ENCODE peak calls at places on chromosome 12, in eight cellular contexts. One of them, this sample, is unnamed. For H3K36me3, the result is how much of the 10 kb centered on the place peaks cover.

GRCh38 chr12:7169951-7170350 is 19.5 kb upstream of the PEX5 start:
- DNase-seq in GM12878: no peak
- DNase-seq in OCI-LY7: no peak
- DNase-seq in mammary epithelial cell: no peak
- DNase-seq in adrenal gland: no peak
- DNase-seq in ovary: no peak
- DNase-seq in heart right ventricle: no peak
- DNase-seq in mucosa of descending colon: no peak
- DNase-seq in this sample: no peak

GRCh38 chr12:102095677-102096263 is 24.1 kb downstream of the NUP37 start:
- DNase-seq in GM12878: peak
- DNase-seq in OCI-LY7: peak
- DNase-seq in mammary epithelial cell: peak
- DNase-seq in adrenal gland: no peak
- DNase-seq in ovary: no peak
- DNase-seq in heart right ventricle: no peak
- DNase-seq in mucosa of descending colon: no peak
- DNase-seq in this sample: peak

GRCh38 chr12:78120866-78121590 is 290.3 kb downstream of the NAV3 start:
- DNase-seq in GM12878: no peak
- DNase-seq in OCI-LY7: peak
- DNase-seq in mammary epithelial cell: no peak
- DNase-seq in adrenal gland: no peak
- DNase-seq in ovary: no peak
- DNase-seq in heart right ventricle: no peak
- DNase-seq in mucosa of descending colon: no peak
- DNase-seq in this sample: peak

GRCh38 chr12:58105225-58106119 is 164.1 kb downstream of the ATP23 start:
- DNase-seq in GM12878: no peak
- DNase-seq in OCI-LY7: no peak
- DNase-seq in mammary epithelial cell: peak
- DNase-seq in adrenal gland: no peak
- DNase-seq in ovary: no peak
- DNase-seq in heart right ventricle: no peak
- DNase-seq in mucosa of descending colon: no peak
- DNase-seq in this sample: peak

GRCh38 chr12:72296389-72296788 is 24.2 kb downstream of the TRHDE start:
- DNase-seq in GM12878: no peak
- DNase-seq in OCI-LY7: no peak
- DNase-seq in mammary epithelial cell: peak
- DNase-seq in adrenal gland: no peak
- DNase-seq in ovary: no peak
- DNase-seq in heart right ventricle: no peak
- DNase-seq in mucosa of descending colon: no peak
- DNase-seq in this sample: peak

GRCh38 chr12:124336742-124337520 is 42.0 kb downstream of the RFLNA start:
- DNase-seq in GM12878: no peak
- DNase-seq in OCI-LY7: no peak
- DNase-seq in mammary epithelial cell: peak
- DNase-seq in adrenal gland: no peak
- DNase-seq in ovary: no peak
- DNase-seq in heart right ventricle: no peak
- DNase-seq in mucosa of descending colon: no peak
- DNase-seq in this sample: no peak

GRCh38 chr12:78146365-78146772 is 315.7 kb downstream of the NAV3 start:
- DNase-seq in GM12878: no peak
- DNase-seq in OCI-LY7: peak
- DNase-seq in mammary epithelial cell: peak
- DNase-seq in adrenal gland: no peak
- DNase-seq in ovary: no peak
- DNase-seq in heart right ventricle: no peak
- DNase-seq in mucosa of descending colon: no peak
- DNase-seq in this sample: peak

GRCh38 chr12:10184261-10184843 is 5.5 kb downstream of the TMEM52B start:
- DNase-seq in GM12878: no peak
- DNase-seq in OCI-LY7: no peak
- DNase-seq in mammary epithelial cell: no peak
- DNase-seq in adrenal gland: no peak
- DNase-seq in ovary: no peak
- DNase-seq in heart right ventricle: no peak
- DNase-seq in mucosa of descending colon: no peak
- DNase-seq in this sample: peak

GRCh38 chr12:60333461-60333860 is 737.6 kb downstream of the SLC16A7 start:
- DNase-seq in GM12878: no peak
- DNase-seq in OCI-LY7: no peak
- DNase-seq in mammary epithelial cell: no peak
- DNase-seq in adrenal gland: no peak
- DNase-seq in ovary: no peak
- DNase-seq in heart right ventricle: no peak
- DNase-seq in mucosa of descending colon: no peak
- DNase-seq in this sample: peak

GRCh38 chr12:93776581-93777018 is 99.4 kb downstream of the CRADD start:
- DNase-seq in GM12878: no peak
- DNase-seq in OCI-LY7: no peak
- DNase-seq in mammary epithelial cell: peak
- DNase-seq in adrenal gland: no peak
- DNase-seq in ovary: no peak
- DNase-seq in heart right ventricle: no peak
- DNase-seq in mucosa of descending colon: no peak
- DNase-seq in this sample: no peak

GRCh38 chr12:1044697-1045096 is 53.7 kb downstream of the ERC1 start:
- DNase-seq in GM12878: no peak
- DNase-seq in OCI-LY7: no peak
- DNase-seq in mammary epithelial cell: peak
- DNase-seq in adrenal gland: no peak
- DNase-seq in ovary: no peak
- DNase-seq in heart right ventricle: no peak
- DNase-seq in mucosa of descending colon: no peak
- DNase-seq in this sample: peak

GRCh38 chr12:27627123-27627835 is 69.0 kb upstream of the REP15 start:
- DNase-seq in GM12878: no peak
- DNase-seq in OCI-LY7: no peak
- DNase-seq in mammary epithelial cell: peak
- DNase-seq in adrenal gland: no peak
- DNase-seq in ovary: no peak
- DNase-seq in heart right ventricle: no peak
- DNase-seq in mucosa of descending colon: no peak
- DNase-seq in this sample: peak

GRCh38 chr12:75646329-75646940 is 135.0 kb upstream of the KRR1 start:
- DNase-seq in GM12878: no peak
- DNase-seq in OCI-LY7: no peak
- DNase-seq in mammary epithelial cell: no peak
- DNase-seq in adrenal gland: no peak
- DNase-seq in ovary: no peak
- DNase-seq in heart right ventricle: peak
- DNase-seq in mucosa of descending colon: no peak
- DNase-seq in this sample: no peak

GRCh38 chr12:27400856-27401255 is 45.7 kb upstream of the SMCO2 start:
- DNase-seq in GM12878: no peak
- DNase-seq in OCI-LY7: no peak
- DNase-seq in mammary epithelial cell: no peak
- DNase-seq in adrenal gland: no peak
- DNase-seq in ovary: no peak
- DNase-seq in heart right ventricle: no peak
- DNase-seq in mucosa of descending colon: no peak
- DNase-seq in this sample: no peak

GRCh38 chr12:10557766-10558165 is 52.1 kb downstream of the EIF2S3B start:
- DNase-seq in GM12878: peak
- DNase-seq in OCI-LY7: peak
- DNase-seq in mammary epithelial cell: peak
- DNase-seq in adrenal gland: no peak
- DNase-seq in ovary: no peak
- DNase-seq in heart right ventricle: no peak
- DNase-seq in mucosa of descending colon: no peak
- DNase-seq in this sample: peak

GRCh38 chr12:131077931-131078391 is 124.3 kb downstream of the ADGRD1 start:
- DNase-seq in GM12878: no peak
- DNase-seq in OCI-LY7: no peak
- DNase-seq in mammary epithelial cell: no peak
- DNase-seq in adrenal gland: no peak
- DNase-seq in ovary: no peak
- DNase-seq in heart right ventricle: no peak
- DNase-seq in mucosa of descending colon: no peak
- DNase-seq in this sample: no peak

GRCh38 chr12:123714302-123714627 is 2.1 kb downstream of the ATP6V0A2 start:
- DNase-seq in GM12878: no peak
- DNase-seq in OCI-LY7: no peak
- DNase-seq in mammary epithelial cell: no peak
- DNase-seq in adrenal gland: no peak
- DNase-seq in ovary: no peak
- DNase-seq in heart right ventricle: no peak
- DNase-seq in mucosa of descending colon: no peak
- DNase-seq in this sample: no peak

GRCh38 chr12:1646908-1647669 is 18.1 kb downstream of the WNT5B start:
- DNase-seq in GM12878: no peak
- DNase-seq in OCI-LY7: no peak
- DNase-seq in mammary epithelial cell: no peak
- DNase-seq in adrenal gland: no peak
- DNase-seq in ovary: no peak
- DNase-seq in heart right ventricle: no peak
- DNase-seq in mucosa of descending colon: no peak
- DNase-seq in this sample: no peak

GRCh38 chr12:27779416-27779815 is 617 bp upstream of the KLHL42 start:
- DNase-seq in GM12878: no peak
- DNase-seq in OCI-LY7: peak
- DNase-seq in mammary epithelial cell: peak
- DNase-seq in adrenal gland: no peak
- DNase-seq in ovary: no peak
- DNase-seq in heart right ventricle: no peak
- DNase-seq in mucosa of descending colon: no peak
- DNase-seq in this sample: no peak

GRCh38 chr12:227923-228845 is 14.2 kb upstream of the SLC6A12 start:
- DNase-seq in GM12878: no peak
- DNase-seq in OCI-LY7: no peak
- DNase-seq in mammary epithelial cell: no peak
- DNase-seq in adrenal gland: no peak
- DNase-seq in ovary: no peak
- DNase-seq in heart right ventricle: no peak
- DNase-seq in mucosa of descending colon: no peak
- DNase-seq in this sample: no peak

GRCh38 chr12:29426516-29426915 is 45.5 kb upstream of the ERGIC2 start:
- DNase-seq in GM12878: no peak
- DNase-seq in OCI-LY7: no peak
- DNase-seq in mammary epithelial cell: no peak
- DNase-seq in adrenal gland: no peak
- DNase-seq in ovary: no peak
- DNase-seq in heart right ventricle: no peak
- DNase-seq in mucosa of descending colon: no peak
- DNase-seq in this sample: no peak
- TF ChIP-seq CTCF in GM12878: no peak
- TF ChIP-seq CTCF in OCI-LY7: no peak
- TF ChIP-seq CTCF in mammary epithelial cell: no peak
- TF ChIP-seq CTCF in adrenal gland: no peak
- TF ChIP-seq CTCF in ovary: no peak
- TF ChIP-seq CTCF in heart right ventricle: no peak
- TF ChIP-seq CTCF in mucosa of descending colon: no peak
- TF ChIP-seq CTCF in this sample: no peak

DNA sequence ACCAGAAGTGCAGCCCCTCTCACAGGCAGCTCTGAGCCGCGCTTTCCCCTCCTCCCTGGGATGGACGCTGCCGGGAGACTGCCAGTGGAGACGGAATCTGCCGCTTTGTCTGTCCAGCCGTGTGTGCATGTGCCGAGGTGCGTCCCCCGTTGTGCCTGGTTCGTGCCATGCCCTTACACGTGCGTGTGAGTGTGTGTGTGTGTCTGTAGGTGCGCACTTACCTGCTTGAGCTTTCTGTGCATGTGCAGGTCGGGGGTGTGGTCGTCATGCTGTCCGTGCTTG is 12.3 kb upstream of the TAMALIN start:
- DNase-seq in GM12878: no peak
- DNase-seq in OCI-LY7: no peak
- DNase-seq in mammary epithelial cell: no peak
- DNase-seq in adrenal gland: no peak
- DNase-seq in ovary: no peak
- DNase-seq in heart right ventricle: no peak
- DNase-seq in mucosa of descending colon: no peak
- DNase-seq in this sample: no peak
- H3K36me3 ChIP-seq in GM12878: under half
- H3K36me3 ChIP-seq in OCI-LY7: under half
- H3K36me3 ChIP-seq in mammary epithelial cell: under half
- H3K36me3 ChIP-seq in adrenal gland: under half
- H3K36me3 ChIP-seq in ovary: under half
- H3K36me3 ChIP-seq in heart right ventricle: under half
- H3K36me3 ChIP-seq in mucosa of descending colon: under half
- H3K36me3 ChIP-seq in this sample: under half

GRCh38 chr12:4445156-4446020 is at the start of gene FGF6:
- DNase-seq in GM12878: no peak
- DNase-seq in OCI-LY7: no peak
- DNase-seq in mammary epithelial cell: no peak
- DNase-seq in adrenal gland: no peak
- DNase-seq in ovary: no peak
- DNase-seq in heart right ventricle: no peak
- DNase-seq in mucosa of descending colon: no peak
- DNase-seq in this sample: no peak
- H3K4me3 ChIP-seq in GM12878: no peak
- H3K4me3 ChIP-seq in OCI-LY7: no peak
- H3K4me3 ChIP-seq in mammary epithelial cell: no peak
- H3K4me3 ChIP-seq in adrenal gland: no peak
- H3K4me3 ChIP-seq in ovary: no peak
- H3K4me3 ChIP-seq in heart right ventricle: no peak
- H3K4me3 ChIP-seq in mucosa of descending colon: no peak
- H3K4me3 ChIP-seq in this sample: no peak

DNA sequence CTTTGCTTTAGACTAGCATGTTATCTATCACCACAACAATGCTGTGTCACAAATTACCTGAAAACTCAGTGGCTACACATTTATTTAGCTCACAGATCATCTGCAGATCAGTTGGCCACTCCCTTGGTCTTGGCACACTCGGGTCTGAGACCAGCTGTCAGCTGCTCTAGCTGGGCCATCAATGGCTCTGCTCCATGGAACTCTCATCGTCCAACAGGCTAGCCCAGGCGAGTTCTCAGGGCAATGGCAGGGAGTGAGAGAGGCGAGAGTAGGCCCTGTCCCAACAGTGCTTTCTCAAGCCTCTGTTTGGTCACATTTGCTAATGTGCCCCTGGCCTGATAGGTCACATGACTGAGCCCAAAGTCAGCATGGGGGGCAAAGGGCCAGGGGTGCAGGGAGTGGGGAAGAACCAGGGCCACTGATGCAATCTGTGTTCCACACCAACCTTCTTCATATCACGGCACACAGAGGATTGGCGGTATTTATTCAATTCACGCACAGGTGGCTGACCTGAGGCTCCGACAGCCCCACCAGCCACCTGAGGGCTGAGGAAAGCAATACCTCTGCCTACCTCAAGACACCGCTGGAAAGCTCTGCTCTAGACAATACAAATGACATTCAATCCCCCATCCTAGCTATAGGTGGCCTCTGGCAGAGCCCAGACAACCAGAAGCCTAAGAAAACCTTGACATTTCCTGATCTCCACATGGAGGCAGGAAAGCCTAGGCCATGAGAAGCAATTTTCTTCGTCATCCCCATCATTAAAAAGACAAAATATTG is 82.5 kb downstream of the NT5DC3 start:
- DNase-seq in GM12878: no peak
- DNase-seq in OCI-LY7: no peak
- DNase-seq in mammary epithelial cell: no peak
- DNase-seq in adrenal gland: no peak
- DNase-seq in ovary: no peak
- DNase-seq in heart right ventricle: no peak
- DNase-seq in mucosa of descending colon: no peak
- DNase-seq in this sample: peak
- TF ChIP-seq CTCF in GM12878: no peak
- TF ChIP-seq CTCF in OCI-LY7: no peak
- TF ChIP-seq CTCF in mammary epithelial cell: no peak
- TF ChIP-seq CTCF in adrenal gland: no peak
- TF ChIP-seq CTCF in ovary: no peak
- TF ChIP-seq CTCF in heart right ventricle: no peak
- TF ChIP-seq CTCF in mucosa of descending colon: no peak
- TF ChIP-seq CTCF in this sample: no peak